ENCODE peak calls at places on chromosomes 2 and 18, in six cellular contexts. One of them, this sample, is unnamed.

GRCh38 chr18:63953811-63954210 is 4.7 kb downstream of the HMSD start:
- DNase-seq in GM23338: no peak
- DNase-seq in vagina: no peak
- DNase-seq in GM12878: no peak
- DNase-seq in SK-N-SH: no peak
- DNase-seq in H1: no peak
- DNase-seq in this sample: no peak

GRCh38 chr2:37997629-37998028 is 72.5 kb downstream of the RMDN2 start:
- DNase-seq in GM23338: no peak
- DNase-seq in vagina: no peak
- DNase-seq in GM12878: no peak
- DNase-seq in SK-N-SH: no peak
- DNase-seq in H1: no peak
- DNase-seq in this sample: no peak

GRCh38 chr18:80253871-80254492 is 6.7 kb upstream of the PARD6G start:
- DNase-seq in GM23338: no peak
- DNase-seq in vagina: peak; percentile 78
- DNase-seq in GM12878: no peak
- DNase-seq in SK-N-SH: peak; percentile 54
- DNase-seq in H1: no peak
- DNase-seq in this sample: no peak

GRCh38 chr2:46460241-46460921 is 19.0 kb upstream of the TMEM247 start:
- DNase-seq in GM23338: no peak
- DNase-seq in vagina: no peak
- DNase-seq in GM12878: no peak
- DNase-seq in SK-N-SH: peak; percentile 38
- DNase-seq in H1: no peak
- DNase-seq in this sample: no peak

GRCh38 chr2:20222769-20223344 is 2.1 kb downstream of the SDC1 start:
- DNase-seq in GM23338: no peak
- DNase-seq in vagina: no peak
- DNase-seq in GM12878: no peak
- DNase-seq in SK-N-SH: no peak
- DNase-seq in H1: no peak
- DNase-seq in this sample: no peak

GRCh38 chr2:151544449-151544848 is 134.7 kb downstream of the RIF1 start:
- DNase-seq in GM23338: no peak
- DNase-seq in vagina: no peak
- DNase-seq in GM12878: no peak
- DNase-seq in SK-N-SH: no peak
- DNase-seq in H1: no peak
- DNase-seq in this sample: no peak

GRCh38 chr2:109647636-109648035 is 33.5 kb downstream of the SOWAHC start:
- DNase-seq in GM23338: no peak
- DNase-seq in vagina: no peak
- DNase-seq in GM12878: no peak
- DNase-seq in SK-N-SH: no peak
- DNase-seq in H1: no peak
- DNase-seq in this sample: no peak

GRCh38 chr18:61502472-61502871 is 169.2 kb downstream of the CDH20 start:
- DNase-seq in GM23338: peak; percentile 84
- DNase-seq in vagina: no peak
- DNase-seq in GM12878: peak; percentile 5
- DNase-seq in SK-N-SH: peak; percentile 69
- DNase-seq in H1: no peak
- DNase-seq in this sample: no peak

GRCh38 chr2:138698428-138698827 is 81.8 kb downstream of the NXPH2 start:
- DNase-seq in GM23338: no peak
- DNase-seq in vagina: no peak
- DNase-seq in GM12878: no peak
- DNase-seq in SK-N-SH: no peak
- DNase-seq in H1: no peak
- DNase-seq in this sample: no peak

GRCh38 chr18:48113691-48114090 is 183.2 kb upstream of the SMAD2 start:
- DNase-seq in GM23338: no peak
- DNase-seq in vagina: no peak
- DNase-seq in GM12878: no peak
- DNase-seq in SK-N-SH: no peak
- DNase-seq in H1: no peak
- DNase-seq in this sample: no peak

GRCh38 chr2:58045580-58046334 is 849 bp upstream of the VRK2 start:
- DNase-seq in GM23338: no peak
- DNase-seq in vagina: no peak
- DNase-seq in GM12878: no peak
- DNase-seq in SK-N-SH: no peak
- DNase-seq in H1: no peak
- DNase-seq in this sample: no peak

GRCh38 chr2:18559531-18559930 is 922 bp downstream of the RDH14 start:
- DNase-seq in GM23338: no peak
- DNase-seq in vagina: no peak
- DNase-seq in GM12878: no peak
- DNase-seq in SK-N-SH: peak; percentile 18
- DNase-seq in H1: no peak
- DNase-seq in this sample: no peak

GRCh38 chr18:7844017-7844416 is 276.9 kb downstream of the PTPRM start:
- DNase-seq in GM23338: no peak
- DNase-seq in vagina: no peak
- DNase-seq in GM12878: no peak
- DNase-seq in SK-N-SH: no peak
- DNase-seq in H1: no peak
- DNase-seq in this sample: no peak

GRCh38 chr18:45107425-45107824 is 426.7 kb downstream of the SETBP1 start:
- DNase-seq in GM23338: no peak
- DNase-seq in vagina: no peak
- DNase-seq in GM12878: no peak
- DNase-seq in SK-N-SH: no peak
- DNase-seq in H1: no peak
- DNase-seq in this sample: no peak

GRCh38 chr18:74731097-74731496 is 133.4 kb downstream of the ZNF407 start:
- DNase-seq in GM23338: no peak
- DNase-seq in vagina: no peak
- DNase-seq in GM12878: no peak
- DNase-seq in SK-N-SH: no peak
- DNase-seq in H1: no peak
- DNase-seq in this sample: no peak

GRCh38 chr2:86752934-86753333 is 32.8 kb downstream of the RMND5A start:
- DNase-seq in GM23338: no peak
- DNase-seq in vagina: no peak
- DNase-seq in GM12878: no peak
- DNase-seq in SK-N-SH: no peak
- DNase-seq in H1: no peak
- DNase-seq in this sample: no peak

GRCh38 chr2:234880551-234881211 is 71.1 kb upstream of the SH3BP4 start:
- DNase-seq in GM23338: no peak
- DNase-seq in vagina: no peak
- DNase-seq in GM12878: no peak
- DNase-seq in SK-N-SH: no peak
- DNase-seq in H1: no peak
- DNase-seq in this sample: no peak

GRCh38 chr2:64922482-64923384 is 66.5 kb upstream of the SLC1A4 start:
- DNase-seq in GM23338: peak; percentile 73
- DNase-seq in vagina: no peak
- DNase-seq in GM12878: no peak
- DNase-seq in SK-N-SH: no peak
- DNase-seq in H1: no peak
- DNase-seq in this sample: no peak

GRCh38 chr2:239370403-239370802 is 30.4 kb downstream of the HDAC4 start:
- DNase-seq in GM23338: no peak
- DNase-seq in vagina: no peak
- DNase-seq in GM12878: no peak
- DNase-seq in SK-N-SH: peak; percentile 52
- DNase-seq in H1: no peak
- DNase-seq in this sample: peak; percentile 9

GRCh38 chr2:41973871-41974270 is 74.0 kb upstream of the PKDCC start:
- DNase-seq in GM23338: no peak
- DNase-seq in vagina: no peak
- DNase-seq in GM12878: no peak
- DNase-seq in SK-N-SH: no peak
- DNase-seq in H1: no peak
- DNase-seq in this sample: no peak

GRCh38 chr2:54572636-54573531 is 116.8 kb downstream of the SPTBN1 start:
- DNase-seq in GM23338: no peak
- DNase-seq in vagina: no peak
- DNase-seq in GM12878: no peak
- DNase-seq in SK-N-SH: no peak
- DNase-seq in H1: no peak
- DNase-seq in this sample: no peak

GRCh38 chr2:11343626-11344341 is 652 bp downstream of the ROCK2 start:
- DNase-seq in GM23338: peak; percentile 70
- DNase-seq in vagina: no peak
- DNase-seq in GM12878: no peak
- DNase-seq in SK-N-SH: peak; percentile 81
- DNase-seq in H1: peak; percentile 7
- DNase-seq in this sample: peak; percentile 48

GRCh38 chr2:121468936-121469335 is 61.7 kb upstream of the RNU4ATAC start:
- DNase-seq in GM23338: no peak
- DNase-seq in vagina: no peak
- DNase-seq in GM12878: no peak
- DNase-seq in SK-N-SH: no peak
- DNase-seq in H1: no peak
- DNase-seq in this sample: no peak

GRCh38 chr18:55405655-55406373 is 182.2 kb downstream of the TCF4 start:
- DNase-seq in GM23338: no peak
- DNase-seq in vagina: no peak
- DNase-seq in GM12878: no peak
- DNase-seq in SK-N-SH: peak; percentile 52
- DNase-seq in H1: no peak
- DNase-seq in this sample: no peak

GRCh38 chr2:211864328-211864727 is 674.3 kb downstream of the ERBB4 start:
- DNase-seq in GM23338: no peak
- DNase-seq in vagina: no peak
- DNase-seq in GM12878: no peak
- DNase-seq in SK-N-SH: no peak
- DNase-seq in H1: no peak
- DNase-seq in this sample: no peak

GRCh38 chr2:23692901-23693605 is 233.9 kb downstream of the ATAD2B start:
- DNase-seq in GM23338: no peak
- DNase-seq in vagina: no peak
- DNase-seq in GM12878: no peak
- DNase-seq in SK-N-SH: peak; percentile 21
- DNase-seq in H1: no peak
- DNase-seq in this sample: no peak

GRCh38 chr2:101766871-101767739 is 69.6 kb downstream of the MAP4K4 start:
- DNase-seq in GM23338: peak; percentile 64
- DNase-seq in vagina: no peak
- DNase-seq in GM12878: no peak
- DNase-seq in SK-N-SH: no peak
- DNase-seq in H1: no peak
- DNase-seq in this sample: no peak

GRCh38 chr2:238031749-238032148 is 29.1 kb upstream of the SCLY start:
- DNase-seq in GM23338: no peak
- DNase-seq in vagina: no peak
- DNase-seq in GM12878: no peak
- DNase-seq in SK-N-SH: no peak
- DNase-seq in H1: no peak
- DNase-seq in this sample: no peak

GRCh38 chr18:65227970-65228369 is 522.8 kb upstream of the CDH7 start:
- DNase-seq in GM23338: peak; percentile 66
- DNase-seq in vagina: no peak
- DNase-seq in GM12878: no peak
- DNase-seq in SK-N-SH: no peak
- DNase-seq in H1: no peak
- DNase-seq in this sample: no peak

GRCh38 chr2:100417745-100418090 is 250 bp upstream of the CHST10 start:
- DNase-seq in GM23338: no peak
- DNase-seq in vagina: no peak
- DNase-seq in GM12878: no peak
- DNase-seq in SK-N-SH: no peak
- DNase-seq in H1: no peak
- DNase-seq in this sample: no peak
- H3K27ac ChIP-seq in GM23338: peak overlapping the region; percentile 71
- H3K27ac ChIP-seq in vagina: peak overlapping the region; percentile 79
- H3K27ac ChIP-seq in GM12878: peak overlapping the region; percentile 47
- H3K27ac ChIP-seq in SK-N-SH: peak overlapping the region; percentile 41
- H3K27ac ChIP-seq in H1: no peak overlapping the region
- H3K27ac ChIP-seq in this sample: peak overlapping the region; percentile 77

GRCh38 chr18:9174302-9174701 is 37.7 kb downstream of the ANKRD12 start:
- DNase-seq in GM23338: no peak
- DNase-seq in vagina: no peak
- DNase-seq in GM12878: no peak
- DNase-seq in SK-N-SH: no peak
- DNase-seq in H1: no peak
- DNase-seq in this sample: no peak
- H3K4me1 ChIP-seq in GM23338: no peaks in the 10 kb centered on the region
- H3K4me1 ChIP-seq in vagina: peaks cover 37% of the 10 kb centered on the region
- H3K4me1 ChIP-seq in GM12878: peaks cover 10% of the 10 kb centered on the region
- H3K4me1 ChIP-seq in SK-N-SH: no peaks in the 10 kb centered on the region
- H3K4me1 ChIP-seq in H1: no peaks in the 10 kb centered on the region
- H3K4me1 ChIP-seq in this sample: peaks cover 2% of the 10 kb centered on the region

DNA sequence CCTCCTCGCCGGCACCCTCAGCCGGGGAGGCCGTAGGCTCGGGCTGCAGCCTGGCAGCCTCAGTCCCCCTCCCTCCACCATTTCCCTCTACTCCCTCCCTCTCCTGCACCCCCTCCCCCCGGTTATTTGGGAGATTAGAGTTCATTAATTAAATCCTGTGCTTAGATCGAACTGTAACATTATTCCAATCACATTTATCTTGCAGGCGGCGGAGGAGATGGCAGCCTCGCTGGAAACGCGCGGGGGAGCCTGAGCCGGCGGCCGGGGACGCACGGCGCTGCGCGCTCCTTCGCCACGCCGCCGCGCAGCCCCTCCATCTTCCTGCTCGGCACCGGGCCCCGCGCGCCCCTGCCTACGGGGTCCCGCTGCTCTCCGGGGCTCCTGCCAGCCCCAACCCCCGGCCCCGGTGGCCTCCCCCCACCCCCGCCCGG is at the start of gene ST8SIA3:
- DNase-seq in GM23338: peak; percentile 54
- DNase-seq in vagina: no peak
- DNase-seq in GM12878: no peak
- DNase-seq in SK-N-SH: peak; percentile 80
- DNase-seq in H1: no peak
- DNase-seq in this sample: no peak
- TF ChIP-seq POLR2AphosphoS5 in GM23338: no peak
- TF ChIP-seq POLR2AphosphoS5 in vagina: no peak
- TF ChIP-seq POLR2AphosphoS5 in GM12878: no peak
- TF ChIP-seq POLR2AphosphoS5 in SK-N-SH: no peak
- TF ChIP-seq POLR2AphosphoS5 in H1: no peak
- TF ChIP-seq POLR2AphosphoS5 in this sample: no peak

GRCh38 chr2:39022642-39023230 is 98.1 kb downstream of the SOS1 start:
- DNase-seq in GM23338: no peak
- DNase-seq in vagina: no peak
- DNase-seq in GM12878: no peak
- DNase-seq in SK-N-SH: no peak
- DNase-seq in H1: no peak
- DNase-seq in this sample: no peak

GRCh38 chr2:39024833-39025232 is 96.0 kb downstream of the SOS1 start:
- DNase-seq in GM23338: no peak
- DNase-seq in vagina: no peak
- DNase-seq in GM12878: no peak
- DNase-seq in SK-N-SH: no peak
- DNase-seq in H1: no peak
- DNase-seq in this sample: no peak

GRCh38 chr2:39027427-39027826 is 93.4 kb downstream of the SOS1 start:
- DNase-seq in GM23338: peak; percentile 38
- DNase-seq in vagina: no peak
- DNase-seq in GM12878: no peak
- DNase-seq in SK-N-SH: no peak
- DNase-seq in H1: no peak
- DNase-seq in this sample: no peak

GRCh38 chr2:39020383-39020782 is 100.5 kb downstream of the SOS1 start:
- DNase-seq in GM23338: no peak
- DNase-seq in vagina: no peak
- DNase-seq in GM12878: no peak
- DNase-seq in SK-N-SH: no peak
- DNase-seq in H1: no peak
- DNase-seq in this sample: no peak

GRCh38 chr2:39023649-39024048 is 97.2 kb downstream of the SOS1 start:
- DNase-seq in GM23338: no peak
- DNase-seq in vagina: no peak
- DNase-seq in GM12878: no peak
- DNase-seq in SK-N-SH: no peak
- DNase-seq in H1: no peak
- DNase-seq in this sample: no peak
- H3K27ac ChIP-seq in GM23338: peak overlapping the region; percentile 46
- H3K27ac ChIP-seq in vagina: no peak overlapping the region
- H3K27ac ChIP-seq in GM12878: no peak overlapping the region
- H3K27ac ChIP-seq in SK-N-SH: no peak overlapping the region
- H3K27ac ChIP-seq in H1: no peak overlapping the region
- H3K27ac ChIP-seq in this sample: no peak overlapping the region